ENCODE peak calls at places on chromosome 10, in four cellular contexts. K is K562, P is GM12878, L is HepG2. C is an unnamed sample.

GRCh38 chr10:24952701-24953349 is 419 bp upstream of the PRTFDC1 start:
- DNase-seq in L (no peak), K (peak; percentile 64), P (no peak), C (no peak)

GRCh38 chr10:119041332-119041731 is 11.8 kb downstream of the NANOS1 start:
- DNase-seq in L (no peak), K (no peak), P (no peak), C (no peak)

GRCh38 chr10:78222096-78222790 is 188.6 kb downstream of the RPS24 start:
- DNase-seq in P (no peak), K (no peak), L (no peak), C (no peak)

GRCh38 chr10:21399392-21400015 is 126.0 kb downstream of the SKIDA1 start:
- DNase-seq in P (no peak), K (no peak), L (peak; percentile 66), C (no peak)

GRCh38 chr10:124019886-124020797 is 73.3 kb downstream of the CHST15 start:
- DNase-seq in P (no peak), K (no peak), L (no peak), C (peak; percentile 44)

GRCh38 chr10:30784521-30784895 is 155.0 kb upstream of the LYZL2 start:
- DNase-seq in P (no peak), L (no peak), K (no peak), C (no peak)

GRCh38 chr10:124546957-124547650 is 85.5 kb downstream of the LHPP start:
- DNase-seq in K (no peak), P (no peak), L (no peak), C (no peak)

GRCh38 chr10:48535416-48536225 is 69.3 kb downstream of the ARHGAP22 start:
- DNase-seq in K (no peak), P (no peak), L (no peak), C (peak; percentile 52)

GRCh38 chr10:6891924-6892323 is 311.8 kb upstream of the PRKCQ start:
- DNase-seq in P (no peak), L (no peak), K (no peak), C (no peak)

GRCh38 chr10:8296090-8296741 is 241.7 kb downstream of the GATA3 start:
- DNase-seq in P (no peak), K (no peak), L (no peak), C (peak; percentile 54)

GRCh38 chr10:16891375-16892313 is 74.4 kb upstream of the RSU1 start:
- DNase-seq in P (no peak), K (peak; percentile 81), L (peak; percentile 30), C (peak; percentile 43)

GRCh38 chr10:101287922-101288638 is 58.8 kb upstream of the LBX1 start:
- DNase-seq in P (no peak), K (peak; percentile 61), L (peak; percentile 50), C (peak; percentile 82)

GRCh38 chr10:71705582-71705981 is 14.0 kb downstream of the C10orf105 start:
- DNase-seq in L (no peak), P (no peak), K (no peak), C (no peak)

GRCh38 chr10:68333058-68333395 is 299 bp upstream of the PBLD start:
- DNase-seq in L (peak; percentile 5), K (no peak), P (no peak), C (no peak)

GRCh38 chr10:97542169-97543024 is 30.2 kb upstream of the ANKRD2 start:
- DNase-seq in L (peak; percentile 28), P (no peak), K (peak; percentile 58), C (no peak)

GRCh38 chr10:45452743-45453452 is 78.9 kb downstream of the ALOX5 start:
- DNase-seq in L (no peak), K (no peak), P (no peak), C (no peak)

GRCh38 chr10:60382946-60383681 is 6.6 kb downstream of the ANK3 start:
- DNase-seq in P (no peak), K (no peak), L (no peak), C (no peak)

GRCh38 chr10:121521794-121522556 is 76.3 kb downstream of the FGFR2 start:
- DNase-seq in P (no peak), K (no peak), L (no peak), C (no peak)

GRCh38 chr10:59536151-59536550 is 173.5 kb downstream of the SLC16A9 start:
- DNase-seq in P (no peak), K (no peak), L (no peak), C (no peak)

GRCh38 chr10:118210276-118210675 is 131.8 kb downstream of the FAM204A start:
- DNase-seq in K (no peak), L (no peak), P (no peak), C (no peak)

GRCh38 chr10:34358729-34359128 is 456.4 kb downstream of the PARD3 start:
- DNase-seq in P (no peak), K (no peak), L (no peak), C (no peak)

GRCh38 chr10:2986341-2986933 is 80.9 kb upstream of the PFKP start:
- DNase-seq in K (no peak), L (no peak), P (no peak), C (no peak)

GRCh38 chr10:51369903-51370302 is 295.6 kb downstream of the PRKG1 start:
- DNase-seq in P (no peak), L (no peak), K (no peak), C (no peak)

GRCh38 chr10:125121003-125121402 is 39.4 kb downstream of the CTBP2 start:
- DNase-seq in P (no peak), K (no peak), L (no peak), C (no peak)

GRCh38 chr10:3761111-3761686 is 23.8 kb downstream of the KLF6 start:
- DNase-seq in P (peak; percentile 76), L (no peak), K (no peak), C (no peak)

GRCh38 chr10:80938920-80939319 is 401.2 kb downstream of the SH2D4B start:
- DNase-seq in K (no peak), P (no peak), L (no peak), C (no peak)

GRCh38 chr10:45308707-45309106 is 6.7 kb downstream of the OR13A1 start:
- DNase-seq in P (peak; percentile 16), K (peak; percentile 70), L (no peak), C (no peak)

GRCh38 chr10:113059001-113059780 is 109.1 kb downstream of the TCF7L2 start:
- DNase-seq in P (no peak), K (no peak), L (peak; percentile 76), C (no peak)

GRCh38 chr10:1209355-1209979 is 153.3 kb downstream of the WDR37 start:
- DNase-seq in L (no peak), P (no peak), K (no peak), C (peak; percentile 33)

GRCh38 chr10:128124813-128125403 is 1.3 kb downstream of the MKI67 start:
- DNase-seq in K (peak; percentile 12), L (no peak), P (no peak), C (no peak)

GRCh38 chr10:70694410-70695179 is 22.3 kb downstream of the ADAMTS14 start:
- DNase-seq in P (no peak), K (no peak), L (no peak), C (no peak)

GRCh38 chr10:132387723-132388210 is 9.2 kb upstream of the PWWP2B start:
- DNase-seq in L (peak; percentile 29), P (no peak), K (peak; percentile 68), C (no peak)

GRCh38 chr10:43130756-43131155 is 7.5 kb upstream of the CSGALNACT2 start:
- DNase-seq in K (no peak), P (no peak), L (no peak), C (peak; percentile 35)

GRCh38 chr10:18214692-18215563 is 74.7 kb downstream of the CACNB2 start:
- DNase-seq in L (peak; percentile 16), K (peak; percentile 47), P (no peak), C (no peak)

GRCh38 chr10:1652151-1652550 is 85.2 kb downstream of the ADARB2 start:
- DNase-seq in P (no peak), K (no peak), L (no peak), C (no peak)

GRCh38 chr10:14698487-14699170 is 76.1 kb downstream of the FAM107B start:
- DNase-seq in L (no peak), K (no peak), P (no peak), C (no peak)

GRCh38 chr10:13072339-13072738 is 27.6 kb upstream of the OPTN start:
- DNase-seq in K (no peak), P (no peak), L (no peak), C (no peak)

GRCh38 chr10:13062813-13063212 is 37.1 kb upstream of the OPTN start:
- DNase-seq in K (peak; percentile 44), L (no peak), P (no peak), C (no peak)

GRCh38 chr10:13067431-13067830 is 32.5 kb upstream of the OPTN start:
- DNase-seq in L (no peak), P (no peak), K (no peak), C (no peak)

DNA sequence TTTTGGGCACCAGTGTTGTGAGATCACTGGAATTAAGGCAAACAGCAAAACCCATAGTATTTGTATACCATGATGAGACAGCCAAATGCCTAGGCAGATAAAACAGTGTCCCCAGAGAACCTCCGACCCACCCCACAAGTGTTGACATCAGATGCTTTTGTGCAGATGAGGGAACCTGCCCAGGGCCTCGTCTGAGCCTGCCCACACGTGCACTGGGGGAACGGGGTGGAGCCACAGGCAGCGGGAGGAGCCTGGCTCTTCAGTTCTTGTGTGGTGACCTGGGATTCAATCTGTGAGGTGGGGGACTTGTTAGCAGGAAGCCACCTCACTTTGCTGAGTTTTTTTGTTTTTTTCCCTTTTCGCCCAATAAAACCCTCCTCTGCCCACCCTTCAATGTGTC is 33.4 kb upstream of the OPTN start:
- DNase-seq in P (no peak), L (no peak), K (no peak), C (no peak)
- TF ChIP-seq CHD2 in P (no peak), L (no peak), K (no peak), C (no peak)

DNA sequence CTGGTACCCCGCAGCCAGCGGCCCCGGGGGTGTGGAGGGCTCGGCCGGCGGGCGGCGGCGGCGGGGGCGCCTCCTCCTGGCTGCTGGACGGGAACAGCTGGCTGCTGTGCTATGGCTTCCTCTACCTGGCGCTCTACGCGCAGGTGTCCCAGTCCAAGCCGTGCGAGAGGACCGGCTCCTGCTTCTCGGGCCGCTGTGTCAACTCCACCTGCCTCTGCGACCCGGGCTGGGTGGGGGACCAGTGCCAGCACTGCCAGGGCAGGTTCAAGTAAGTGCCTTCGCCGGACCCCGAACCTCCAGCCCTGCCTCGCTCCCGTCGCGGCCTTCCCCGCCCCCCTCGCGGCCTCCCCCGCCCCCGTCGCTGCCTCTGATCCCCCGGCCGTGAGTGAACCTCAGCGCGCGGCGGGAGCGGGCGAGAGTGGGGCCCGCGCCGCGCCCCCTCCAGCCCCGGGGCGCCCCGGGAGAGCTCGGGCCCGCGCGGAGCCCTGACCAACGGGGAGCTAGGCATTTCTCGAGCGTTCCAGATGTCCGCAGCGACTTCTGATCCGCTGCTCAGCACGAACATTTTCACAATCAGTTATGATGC is 704 bp downstream of the ATRNL1 start:
- DNase-seq in P (no peak), K (no peak), L (no peak), C (no peak)
- TF ChIP-seq EZH2 in P (no peak), K (no peak), L (no peak), C (no peak)

GRCh38 chr10:5470062-5470751 is 29.2 kb downstream of the CALML5 start:
- DNase-seq in K (no peak), L (no peak), P (no peak), C (no peak)
- TF ChIP-seq ATF2 in K (no peak), L (no peak), P (no peak), C (no peak)

DNA sequence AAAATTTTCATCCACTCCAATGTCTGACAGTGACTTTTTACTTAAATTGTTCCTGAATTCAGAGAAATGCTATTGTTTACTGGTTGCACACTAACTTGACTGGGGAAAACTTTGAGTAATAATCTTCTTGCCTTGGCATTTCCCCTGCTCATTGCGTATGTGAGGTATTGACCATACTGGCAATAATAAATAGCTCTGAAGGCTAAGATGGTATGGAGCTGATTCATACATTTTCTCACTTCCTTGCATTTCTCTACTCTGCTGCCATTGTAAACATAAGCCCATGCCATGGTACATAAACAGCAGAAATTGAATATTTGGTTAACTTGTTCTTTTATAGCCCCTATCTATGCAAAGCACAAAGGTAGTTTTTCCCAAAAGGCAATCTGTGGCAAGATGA is 290.0 kb downstream of the RNLS start:
- DNase-seq in K (no peak), L (no peak), P (no peak), C (no peak)
- TF ChIP-seq CHD2 in K (no peak), L (no peak), P (no peak), C (no peak)

C was measured in H1.